ENCODE peak calls at places on chromosomes 5 and 9, in four cellular contexts. S is GM12878, M is HepG2, A is H1. O is an unnamed sample.

GRCh38 chr5:150142800-150143724 is 12.6 kb downstream of the PDGFRB start:
- DNase-seq in S (no peak), M (peak), A (no peak), O (no peak)

GRCh38 chr5:159620853-159621540 is 290.7 kb upstream of the IL12B start:
- DNase-seq in S (no peak), M (no peak), A (no peak), O (peak)

GRCh38 chr9:132879443-132880310 is 979 bp downstream of the SPACA9 start:
- DNase-seq in S (no peak), M (no peak), A (no peak), O (no peak)

GRCh38 chr9:124218438-124219289 is 39.1 kb upstream of the NEK6 start:
- DNase-seq in S (peak), M (peak), A (no peak), O (no peak)

GRCh38 chr5:148957591-148958202 is 105.2 kb downstream of the SH3TC2 start:
- DNase-seq in S (no peak), M (peak), A (no peak), O (peak)

GRCh38 chr9:113712053-113712452 is 164.1 kb upstream of the ZNF618 start:
- DNase-seq in S (no peak), M (no peak), A (no peak), O (no peak)

GRCh38 chr9:91943876-91944470 is 6.1 kb downstream of the ROR2 start:
- DNase-seq in S (no peak), M (no peak), A (no peak), O (no peak)

GRCh38 chr9:89603629-89604462 is 966 bp upstream of the GADD45G start:
- DNase-seq in S (no peak), M (peak), A (peak), O (peak)

GRCh38 chr9:88991066-88992030 is at the start of gene S1PR3:
- DNase-seq in S (no peak), M (no peak), A (no peak), O (peak)

GRCh38 chr5:76714771-76715483 is 999 bp upstream of the F2R start:
- DNase-seq in S (no peak), M (no peak), A (no peak), O (peak)

GRCh38 chr9:16414451-16414850 is 456.0 kb downstream of the BNC2 start:
- DNase-seq in S (no peak), M (no peak), A (no peak), O (no peak)

GRCh38 chr5:63439537-63439936 is 522.7 kb downstream of the HTR1A start:
- DNase-seq in S (no peak), M (no peak), A (no peak), O (no peak)

GRCh38 chr5:158384535-158385421 is 525.8 kb upstream of the CLINT1 start:
- DNase-seq in S (no peak), M (no peak), A (no peak), O (no peak)
- TF ChIP-seq ATF2 in S (no peak), M (no peak), A (no peak), O (no peak)

GRCh38 chr9:18261143-18261542 is 212.8 kb upstream of the ADAMTSL1 start:
- DNase-seq in S (no peak), M (no peak), A (no peak), O (no peak)
- TF ChIP-seq ATF3 in S (no peak), M (no peak), A (no peak), O (no peak)

DNA sequence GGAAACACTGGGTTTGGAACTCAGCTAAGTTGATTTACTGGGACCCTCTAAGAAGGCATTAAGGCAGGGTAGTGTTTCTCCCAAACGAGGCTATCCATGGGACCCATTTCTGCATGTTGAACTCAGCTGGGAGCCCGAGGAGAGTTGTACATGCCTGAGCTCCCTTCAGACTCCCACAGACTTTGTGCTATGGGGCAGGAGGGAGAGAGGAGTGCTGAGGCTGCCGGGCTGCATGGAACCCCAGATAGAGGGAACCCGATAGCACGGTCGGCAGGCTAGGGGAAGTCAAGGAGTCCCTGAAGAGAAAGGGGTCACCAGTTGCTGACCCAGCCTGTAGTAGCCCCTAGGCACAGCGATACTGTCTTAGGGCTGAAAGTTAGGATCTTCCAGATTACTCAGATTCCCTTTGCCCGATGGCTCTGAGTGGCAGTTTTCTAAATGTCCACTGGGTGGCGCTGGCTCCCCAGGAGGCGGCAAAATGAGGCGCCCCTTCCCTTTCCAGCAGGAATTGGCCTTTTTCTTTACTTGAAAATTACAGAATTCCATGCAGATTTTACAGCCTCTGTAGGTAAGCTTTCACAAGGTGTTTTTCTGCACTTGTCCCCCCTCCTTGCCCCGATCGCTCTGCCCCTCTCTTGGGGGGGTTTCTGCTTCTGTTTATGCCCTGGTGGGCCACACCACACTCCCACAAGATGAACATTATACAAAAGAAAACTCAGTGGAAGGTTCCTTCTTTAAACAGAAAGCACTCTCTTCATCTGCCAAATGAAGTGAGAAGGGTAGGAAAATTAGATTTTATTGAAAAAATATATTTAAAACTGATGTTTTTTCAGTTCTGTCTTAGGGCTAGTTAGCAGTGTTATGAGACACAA is 17.8 kb downstream of the NANS start:
- DNase-seq in S (no peak), M (peak), A (no peak), O (peak)
- TF ChIP-seq ATF2 in S (no peak), M (no peak), A (no peak), O (no peak)

GRCh38 chr9:86600977-86601376 is 246.8 kb upstream of the TUT7 start:
- DNase-seq in S (no peak), M (no peak), A (no peak), O (no peak)

GRCh38 chr9:86600291-86600690 is 246.1 kb upstream of the TUT7 start:
- DNase-seq in S (no peak), M (no peak), A (no peak), O (no peak)

GRCh38 chr9:86601697-86602096 is 247.5 kb upstream of the TUT7 start:
- DNase-seq in S (no peak), M (no peak), A (no peak), O (no peak)

GRCh38 chr9:86604741-86605140 is 250.5 kb upstream of the TUT7 start:
- DNase-seq in S (no peak), M (no peak), A (no peak), O (no peak)

DNA sequence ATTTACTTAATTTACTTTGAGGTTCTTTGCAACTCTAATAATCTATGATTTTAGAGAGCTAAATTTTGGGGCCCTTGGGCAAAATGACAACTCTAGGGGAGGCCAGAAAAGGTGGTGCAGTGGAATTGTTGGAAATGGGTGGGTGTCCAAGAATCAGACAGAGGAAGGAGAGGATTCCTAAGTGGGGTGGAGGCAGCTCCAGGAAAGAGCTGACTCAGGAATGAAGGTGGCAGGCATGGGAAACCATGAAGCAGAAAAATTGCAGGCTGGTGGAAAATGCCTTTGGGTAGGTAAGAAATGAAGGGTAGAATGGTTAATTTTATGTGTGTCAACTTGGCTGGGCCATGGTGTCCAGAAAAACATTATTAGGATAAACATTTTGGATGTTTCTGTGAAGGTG is 248.5 kb upstream of the TUT7 start:
- DNase-seq in S (no peak), M (no peak), A (no peak), O (no peak)
- TF ChIP-seq ATF3 in S (no peak), M (no peak), A (no peak), O (no peak)

DNA sequence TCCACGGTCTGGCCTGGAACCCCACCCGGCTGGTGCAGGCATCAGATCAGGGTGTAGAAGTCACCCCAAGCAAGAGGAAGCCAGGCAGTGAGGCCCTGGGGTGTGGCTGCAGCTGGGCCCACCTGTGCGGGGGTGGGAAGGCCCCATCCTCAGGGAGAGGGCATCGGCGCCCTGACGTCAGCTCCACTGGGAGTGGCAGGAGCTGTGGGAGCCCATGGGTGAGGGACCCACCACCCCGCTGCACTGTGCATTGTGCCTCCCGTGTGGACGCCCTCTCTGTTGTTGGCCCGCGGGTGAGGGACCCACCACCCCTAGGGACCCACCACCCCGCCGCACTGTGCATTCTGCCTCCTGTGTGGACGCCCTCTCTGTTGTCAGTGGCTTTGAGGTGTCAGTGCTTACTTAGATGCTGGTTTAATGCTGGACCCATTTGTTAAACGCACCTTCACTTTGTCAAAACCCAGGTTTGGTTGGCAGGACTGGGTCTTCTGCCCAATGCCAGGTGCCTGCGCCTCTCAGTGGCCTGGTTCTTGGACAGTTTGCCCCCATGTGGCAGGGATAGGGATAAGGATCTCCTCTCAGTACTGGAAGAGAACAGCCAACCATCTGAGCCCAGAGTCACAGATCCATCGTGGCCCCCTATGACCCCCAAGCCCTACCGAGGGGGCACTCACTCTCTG is 6.9 kb upstream of the EXOC3 start:
- DNase-seq in S (no peak), M (peak), A (no peak), O (peak)
- TF ChIP-seq ATF2 in S (no peak), M (no peak), A (no peak), O (no peak)

DNA sequence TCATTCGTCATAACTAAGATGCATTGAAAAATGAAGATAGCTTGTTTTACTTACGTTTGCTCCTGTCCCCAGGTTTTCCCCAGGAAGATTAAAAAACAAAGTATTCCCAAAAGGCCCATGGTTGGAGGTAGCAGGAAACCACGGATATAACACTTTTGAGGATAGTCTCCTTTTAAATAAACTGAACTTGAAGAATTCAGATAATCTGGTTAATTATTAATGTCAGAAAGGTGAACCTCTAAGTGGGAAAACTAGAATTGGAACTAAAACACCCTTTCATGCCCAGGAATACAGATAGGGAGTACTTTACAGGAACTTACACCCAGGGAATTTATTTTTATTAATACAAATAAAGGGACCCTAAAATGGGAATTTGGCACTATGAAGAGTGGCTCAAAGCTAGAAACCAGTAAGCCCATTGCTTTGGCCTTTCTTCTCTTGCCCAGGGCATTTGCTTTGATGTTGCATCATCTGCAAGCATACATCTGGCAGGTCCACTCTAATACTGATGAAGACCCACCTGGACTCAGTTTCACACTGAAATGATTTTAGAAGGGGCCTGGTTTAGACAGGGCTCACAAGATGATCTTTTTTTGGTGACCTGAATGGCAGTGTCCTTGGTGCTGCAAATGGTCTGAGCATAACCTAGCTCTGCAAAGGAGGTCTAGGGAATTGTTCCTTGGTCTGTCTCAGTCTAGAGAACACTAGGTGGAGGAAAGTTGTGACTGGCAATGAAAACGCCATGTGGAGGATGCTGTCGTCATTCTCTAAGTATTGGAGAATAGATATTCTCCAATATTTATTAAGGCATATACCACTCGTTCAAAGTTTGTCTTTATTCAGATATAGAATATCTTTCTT is at the start of gene C5:
- DNase-seq in S (no peak), M (peak), A (no peak), O (no peak)
- TF ChIP-seq ATF3 in S (no peak), M (peak), A (no peak), O (no peak)

DNA sequence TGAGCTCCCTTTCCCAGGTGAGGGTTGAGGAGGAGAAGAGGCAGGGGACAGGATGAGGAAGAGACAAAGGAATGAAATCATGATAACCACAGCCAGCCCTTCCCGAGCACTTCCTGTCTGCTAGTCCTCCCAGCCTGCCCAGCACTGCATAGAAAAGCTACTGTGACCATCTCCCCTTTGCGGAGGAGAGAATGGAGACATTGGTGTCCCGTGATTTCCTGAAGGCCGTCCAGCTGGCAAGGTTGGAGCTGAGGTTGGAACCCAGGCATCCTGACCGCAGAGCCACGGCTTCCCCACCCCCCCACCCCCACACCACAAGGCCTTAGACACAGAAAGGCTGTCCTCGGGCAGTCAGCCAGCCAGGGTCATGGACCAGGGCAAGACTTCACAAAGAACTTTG is 131.1 kb upstream of the ICE1 start:
- DNase-seq in S (no peak), M (no peak), A (no peak), O (no peak)
- TF ChIP-seq ATF2 in S (no peak), M (no peak), A (no peak), O (no peak)